ENCODE peak calls at places on chromosomes 11 and 22, in eight cellular contexts. One of them, this sample, is unnamed.
A peak's percentile ranks its signal among the peaks of the same experiment; 100 is the strongest.

GRCh38 chr11:116096596-116096995 is 592.4 kb upstream of the CADM1 start:
- DNase-seq in HCT116: no peak
- DNase-seq in GM12878: no peak
- DNase-seq in spleen: no peak
- DNase-seq in stomach: no peak
- DNase-seq in sigmoid colon: no peak
- DNase-seq in suprapubic skin: no peak
- DNase-seq in GM12891: no peak
- DNase-seq in this sample: no peak

GRCh38 chr22:24289781-24290181 is 19.1 kb downstream of the SPECC1L start:
- DNase-seq in stomach: no peak
- DNase-seq in sigmoid colon: peak; percentile 65
- DNase-seq in spleen: no peak
- DNase-seq in GM12891: no peak
- DNase-seq in GM12878: no peak
- DNase-seq in suprapubic skin: no peak
- DNase-seq in HCT116: no peak
- DNase-seq in this sample: no peak

GRCh38 chr11:14341968-14342367 is 17.0 kb downstream of the RRAS2 start:
- DNase-seq in GM12891: no peak
- DNase-seq in GM12878: no peak
- DNase-seq in stomach: no peak
- DNase-seq in spleen: no peak
- DNase-seq in sigmoid colon: no peak
- DNase-seq in suprapubic skin: no peak
- DNase-seq in HCT116: no peak
- DNase-seq in this sample: no peak

GRCh38 chr11:66639066-66639813 is 737 bp downstream of the RBM4 start:
- DNase-seq in spleen: no peak
- DNase-seq in suprapubic skin: no peak
- DNase-seq in GM12878: no peak
- DNase-seq in GM12891: no peak
- DNase-seq in HCT116: no peak
- DNase-seq in sigmoid colon: peak; percentile 70
- DNase-seq in stomach: no peak
- DNase-seq in this sample: no peak

GRCh38 chr11:125078516-125079140 is 15.5 kb downstream of the SLC37A2 start:
- DNase-seq in GM12891: no peak
- DNase-seq in sigmoid colon: no peak
- DNase-seq in stomach: no peak
- DNase-seq in spleen: no peak
- DNase-seq in GM12878: no peak
- DNase-seq in HCT116: no peak
- DNase-seq in suprapubic skin: no peak
- DNase-seq in this sample: no peak

GRCh38 chr11:14980854-14981253 is 8.7 kb upstream of the CALCA start:
- DNase-seq in HCT116: no peak
- DNase-seq in stomach: no peak
- DNase-seq in sigmoid colon: no peak
- DNase-seq in spleen: no peak
- DNase-seq in suprapubic skin: no peak
- DNase-seq in GM12878: no peak
- DNase-seq in GM12891: no peak
- DNase-seq in this sample: no peak

GRCh38 chr11:121059605-121060004 is 35.7 kb downstream of the TBCEL start:
- DNase-seq in sigmoid colon: no peak
- DNase-seq in suprapubic skin: no peak
- DNase-seq in stomach: no peak
- DNase-seq in HCT116: no peak
- DNase-seq in GM12878: peak; percentile 80
- DNase-seq in spleen: no peak
- DNase-seq in GM12891: peak; percentile 5
- DNase-seq in this sample: no peak

GRCh38 chr11:20626279-20626678 is 26.9 kb downstream of the SLC6A5 start:
- DNase-seq in stomach: no peak
- DNase-seq in GM12891: no peak
- DNase-seq in HCT116: no peak
- DNase-seq in GM12878: no peak
- DNase-seq in spleen: no peak
- DNase-seq in sigmoid colon: no peak
- DNase-seq in suprapubic skin: no peak
- DNase-seq in this sample: no peak

GRCh38 chr11:20056109-20057054 is 103.9 kb downstream of the DBX1 start:
- DNase-seq in suprapubic skin: no peak
- DNase-seq in stomach: peak; percentile 67
- DNase-seq in sigmoid colon: peak; percentile 85
- DNase-seq in spleen: no peak
- DNase-seq in GM12878: no peak
- DNase-seq in GM12891: no peak
- DNase-seq in HCT116: no peak
- DNase-seq in this sample: no peak

GRCh38 chr11:119473901-119474681 is 51.1 kb upstream of the THY1 start:
- DNase-seq in stomach: no peak
- DNase-seq in GM12878: no peak
- DNase-seq in HCT116: no peak
- DNase-seq in spleen: no peak
- DNase-seq in sigmoid colon: no peak
- DNase-seq in suprapubic skin: no peak
- DNase-seq in GM12891: no peak
- DNase-seq in this sample: no peak

GRCh38 chr11:119473226-119473625 is 50.3 kb upstream of the THY1 start:
- DNase-seq in GM12878: no peak
- DNase-seq in suprapubic skin: no peak
- DNase-seq in stomach: no peak
- DNase-seq in GM12891: no peak
- DNase-seq in HCT116: no peak
- DNase-seq in sigmoid colon: no peak
- DNase-seq in spleen: no peak
- DNase-seq in this sample: no peak

GRCh38 chr11:119476038-119476437 is 53.1 kb upstream of the THY1 start:
- DNase-seq in sigmoid colon: no peak
- DNase-seq in GM12878: no peak
- DNase-seq in GM12891: no peak
- DNase-seq in HCT116: no peak
- DNase-seq in stomach: no peak
- DNase-seq in suprapubic skin: peak; percentile 13
- DNase-seq in spleen: no peak
- DNase-seq in this sample: no peak

GRCh38 chr11:119476666-119477331 is 53.8 kb upstream of the THY1 start:
- DNase-seq in GM12891: no peak
- DNase-seq in HCT116: no peak
- DNase-seq in suprapubic skin: peak; percentile 46
- DNase-seq in GM12878: no peak
- DNase-seq in spleen: no peak
- DNase-seq in stomach: peak; percentile 21
- DNase-seq in sigmoid colon: no peak
- DNase-seq in this sample: no peak

GRCh38 chr11:119474682-119475596 is 52.0 kb upstream of the THY1 start:
- DNase-seq in sigmoid colon: peak; percentile 80
- DNase-seq in spleen: no peak
- DNase-seq in suprapubic skin: peak; percentile 81
- DNase-seq in GM12891: no peak
- DNase-seq in GM12878: no peak
- DNase-seq in stomach: peak; percentile 59
- DNase-seq in HCT116: no peak
- DNase-seq in this sample: no peak
- TF ChIP-seq POLR2AphosphoS5 in sigmoid colon: no peak
- TF ChIP-seq POLR2AphosphoS5 in spleen: no peak
- TF ChIP-seq POLR2AphosphoS5 in suprapubic skin: no peak
- TF ChIP-seq POLR2AphosphoS5 in GM12891: no peak
- TF ChIP-seq POLR2AphosphoS5 in GM12878: no peak
- TF ChIP-seq POLR2AphosphoS5 in stomach: peak; percentile 27
- TF ChIP-seq POLR2AphosphoS5 in HCT116: no peak
- TF ChIP-seq POLR2AphosphoS5 in this sample: no peak

DNA sequence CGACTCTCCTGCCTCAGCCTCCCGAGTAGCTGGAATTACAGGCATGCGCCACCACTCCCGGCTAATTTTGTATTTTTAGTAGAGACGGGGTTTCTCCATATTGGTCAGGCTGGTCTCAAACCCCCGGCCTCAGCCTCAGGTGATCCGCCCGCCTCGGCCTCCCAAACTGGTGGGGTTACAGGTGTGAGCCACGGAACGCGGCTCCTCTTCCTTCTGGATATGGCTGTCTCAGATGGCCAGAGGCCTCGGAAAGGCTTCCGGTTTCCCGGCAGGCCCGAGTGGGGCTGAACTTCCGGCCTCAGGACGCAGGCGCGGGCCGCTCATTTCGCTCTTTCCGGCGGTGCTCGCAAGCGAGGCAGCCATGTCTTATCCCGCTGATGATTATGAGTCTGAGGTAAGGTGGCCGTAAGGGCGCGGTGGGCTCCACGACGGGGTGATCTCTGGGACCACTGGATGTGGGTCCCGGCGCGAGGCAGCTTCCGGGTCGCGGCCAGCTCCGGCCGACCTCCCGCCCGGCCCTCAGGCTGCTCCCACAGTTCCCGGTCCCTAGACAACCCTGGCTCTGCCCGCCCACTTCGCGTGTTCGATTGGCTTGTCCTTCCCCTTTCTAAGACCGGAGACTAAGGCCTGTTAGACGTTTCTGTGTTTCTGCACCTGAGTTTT is at the start of gene EIF3L:
- DNase-seq in GM12891: peak; percentile 94
- DNase-seq in HCT116: peak; percentile 79
- DNase-seq in stomach: peak; percentile 92
- DNase-seq in suprapubic skin: peak; percentile 93
- DNase-seq in sigmoid colon: peak; percentile 95
- DNase-seq in spleen: peak; percentile 98
- DNase-seq in GM12878: peak; percentile 51
- DNase-seq in this sample: peak; percentile 93
- TF ChIP-seq POLR2A in GM12891: peak; percentile 89
- TF ChIP-seq POLR2A in HCT116: peak; percentile 65
- TF ChIP-seq POLR2A in stomach: peak; percentile 77
- TF ChIP-seq POLR2A in suprapubic skin: peak; percentile 84
- TF ChIP-seq POLR2A in sigmoid colon: peak; percentile 91
- TF ChIP-seq POLR2A in spleen: peak; percentile 55
- TF ChIP-seq POLR2A in GM12878: peak; percentile 91
- TF ChIP-seq POLR2A in this sample: peak; percentile 94

GRCh38 chr11:86548278-86548917 is 124.0 kb downstream of the ME3 start:
- DNase-seq in HCT116: no peak
- DNase-seq in spleen: no peak
- DNase-seq in GM12878: no peak
- DNase-seq in stomach: no peak
- DNase-seq in sigmoid colon: no peak
- DNase-seq in suprapubic skin: no peak
- DNase-seq in GM12891: no peak
- DNase-seq in this sample: no peak

GRCh38 chr11:86551693-86552092 is 120.7 kb downstream of the ME3 start:
- DNase-seq in GM12878: no peak
- DNase-seq in sigmoid colon: no peak
- DNase-seq in spleen: no peak
- DNase-seq in suprapubic skin: no peak
- DNase-seq in HCT116: no peak
- DNase-seq in GM12891: no peak
- DNase-seq in stomach: no peak
- DNase-seq in this sample: no peak

GRCh38 chr11:86553322-86553721 is 119.1 kb downstream of the ME3 start:
- DNase-seq in GM12891: no peak
- DNase-seq in stomach: no peak
- DNase-seq in GM12878: no peak
- DNase-seq in HCT116: no peak
- DNase-seq in suprapubic skin: no peak
- DNase-seq in sigmoid colon: no peak
- DNase-seq in spleen: no peak
- DNase-seq in this sample: no peak

GRCh38 chr11:86550757-86551156 is 121.7 kb downstream of the ME3 start:
- DNase-seq in suprapubic skin: no peak
- DNase-seq in stomach: no peak
- DNase-seq in spleen: no peak
- DNase-seq in HCT116: no peak
- DNase-seq in GM12891: no peak
- DNase-seq in GM12878: no peak
- DNase-seq in sigmoid colon: no peak
- DNase-seq in this sample: no peak

GRCh38 chr11:86551286-86551685 is 121.1 kb downstream of the ME3 start:
- DNase-seq in GM12891: no peak
- DNase-seq in stomach: no peak
- DNase-seq in sigmoid colon: no peak
- DNase-seq in spleen: no peak
- DNase-seq in HCT116: no peak
- DNase-seq in GM12878: peak; percentile 1
- DNase-seq in suprapubic skin: no peak
- DNase-seq in this sample: no peak
- TF ChIP-seq POLR2AphosphoS5 in GM12891: no peak
- TF ChIP-seq POLR2AphosphoS5 in stomach: peak; percentile 71
- TF ChIP-seq POLR2AphosphoS5 in sigmoid colon: no peak
- TF ChIP-seq POLR2AphosphoS5 in spleen: no peak
- TF ChIP-seq POLR2AphosphoS5 in HCT116: no peak
- TF ChIP-seq POLR2AphosphoS5 in GM12878: no peak
- TF ChIP-seq POLR2AphosphoS5 in suprapubic skin: no peak
- TF ChIP-seq POLR2AphosphoS5 in this sample: no peak

GRCh38 chr22:18984564-18984963 is 48.5 kb upstream of the PRODH start:
- DNase-seq in HCT116: no peak
- DNase-seq in GM12891: no peak
- DNase-seq in GM12878: no peak
- DNase-seq in sigmoid colon: peak; percentile 50
- DNase-seq in suprapubic skin: no peak
- DNase-seq in spleen: no peak
- DNase-seq in stomach: no peak
- DNase-seq in this sample: no peak

GRCh38 chr22:18980829-18981228 is 44.7 kb upstream of the PRODH start:
- DNase-seq in suprapubic skin: no peak
- DNase-seq in spleen: no peak
- DNase-seq in HCT116: no peak
- DNase-seq in stomach: no peak
- DNase-seq in GM12878: no peak
- DNase-seq in sigmoid colon: no peak
- DNase-seq in GM12891: no peak
- DNase-seq in this sample: no peak

GRCh38 chr22:18985761-18986160 is 49.7 kb upstream of the PRODH start:
- DNase-seq in HCT116: no peak
- DNase-seq in GM12891: no peak
- DNase-seq in suprapubic skin: no peak
- DNase-seq in spleen: no peak
- DNase-seq in stomach: no peak
- DNase-seq in GM12878: no peak
- DNase-seq in sigmoid colon: peak; percentile 57
- DNase-seq in this sample: no peak

GRCh38 chr22:18979957-18980356 is 43.9 kb upstream of the PRODH start:
- DNase-seq in suprapubic skin: no peak
- DNase-seq in GM12891: no peak
- DNase-seq in sigmoid colon: no peak
- DNase-seq in spleen: peak; percentile 8
- DNase-seq in GM12878: no peak
- DNase-seq in stomach: no peak
- DNase-seq in HCT116: no peak
- DNase-seq in this sample: no peak

DNA sequence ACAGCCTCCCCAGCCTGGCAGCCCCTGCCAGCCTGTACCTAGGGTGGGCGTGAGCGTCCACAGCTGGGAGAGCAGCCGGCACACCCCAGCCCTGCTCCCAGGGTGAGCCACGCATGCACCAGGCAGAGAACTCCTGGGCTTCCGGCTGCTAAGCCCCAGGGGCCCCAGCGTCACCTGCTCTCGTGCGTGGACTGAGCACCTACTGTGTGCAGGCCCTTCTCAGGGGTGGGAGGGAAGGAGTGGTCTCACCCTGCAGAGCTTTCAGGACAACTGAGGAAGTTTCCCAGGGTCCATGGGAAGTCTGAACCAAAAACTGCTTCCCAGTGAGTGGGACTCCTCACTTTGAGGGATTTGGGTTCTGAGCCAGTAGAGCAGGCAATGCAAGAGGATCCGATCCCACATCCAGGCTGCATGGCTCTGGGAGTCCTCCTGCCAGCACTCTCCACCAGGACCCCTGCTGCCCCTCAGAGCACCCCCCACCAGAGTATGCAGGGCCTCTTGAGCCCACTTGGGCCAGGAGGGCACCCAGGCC is 47.1 kb upstream of the PRODH start:
- DNase-seq in spleen: peak; percentile 63
- DNase-seq in GM12878: no peak
- DNase-seq in HCT116: no peak
- DNase-seq in stomach: no peak
- DNase-seq in suprapubic skin: no peak
- DNase-seq in GM12891: no peak
- DNase-seq in sigmoid colon: peak; percentile 30
- DNase-seq in this sample: no peak
- TF ChIP-seq POLR2A in spleen: no peak
- TF ChIP-seq POLR2A in GM12878: no peak
- TF ChIP-seq POLR2A in HCT116: no peak
- TF ChIP-seq POLR2A in stomach: no peak
- TF ChIP-seq POLR2A in suprapubic skin: no peak
- TF ChIP-seq POLR2A in GM12891: no peak
- TF ChIP-seq POLR2A in sigmoid colon: no peak
- TF ChIP-seq POLR2A in this sample: no peak

This sample was measured in GM12892.